ENCODE peak calls at places on chromosomes 3 and 15, in six cellular contexts. P is mammary epithelial cell, R is foreskin fibroblast, D is WTC11, L is psoas muscle, B is HL-60. X is an unnamed sample.

GRCh38 chr3:129312021-129312639 is 33.5 kb downstream of the HMCES start:
- DNase-seq in L (no peak), R (no peak), D (no peak), P (peak; percentile 57), B (no peak), X (no peak)

GRCh38 chr3:165532851-165533250 is 304.4 kb downstream of the BCHE start:
- DNase-seq in R (no peak), L (no peak), D (no peak), B (no peak), P (no peak), X (no peak)

GRCh38 chr15:89652666-89653065 is 2.6 kb downstream of the KIF7 start:
- DNase-seq in P (no peak), R (no peak), B (no peak), D (no peak), L (no peak), X (no peak)

GRCh38 chr3:24829011-24829581 is 334.4 kb upstream of the THRB start:
- DNase-seq in D (peak; percentile 53), L (peak; percentile 47), B (no peak), R (no peak), P (no peak), X (no peak)

GRCh38 chr3:98003306-98003969 is 31.2 kb upstream of the RIOX2 start:
- DNase-seq in R (no peak), P (no peak), D (no peak), B (peak; percentile 17), L (no peak), X (no peak)

GRCh38 chr15:89964555-89964954 is 36.6 kb upstream of the ZNF710 start:
- DNase-seq in B (peak; percentile 56), P (no peak), L (no peak), D (no peak), R (no peak), X (no peak)

GRCh38 chr3:187975571-187976360 is 178.2 kb upstream of the LPP start:
- DNase-seq in R (peak; percentile 34), L (peak; percentile 78), B (no peak), D (no peak), P (no peak), X (no peak)

GRCh38 chr15:39269821-39270220 is 311.1 kb upstream of the THBS1 start:
- DNase-seq in L (no peak), B (no peak), P (no peak), R (no peak), D (no peak), X (no peak)

GRCh38 chr3:88671594-88671993 is 435.8 kb upstream of the EPHA3 start:
- DNase-seq in B (no peak), P (no peak), R (no peak), L (no peak), D (no peak), X (no peak)

GRCh38 chr3:156304406-156304805 is 184.0 kb downstream of the KCNAB1 start:
- DNase-seq in D (no peak), L (no peak), R (peak; percentile 46), B (no peak), P (peak; percentile 8), X (peak; percentile 71)

GRCh38 chr15:61681676-61682075 is 378.6 kb downstream of the VPS13C start:
- DNase-seq in L (no peak), P (peak; percentile 16), B (no peak), R (no peak), D (no peak), X (no peak)

GRCh38 chr3:194536883-194537637 is 50.3 kb upstream of the ATP13A3 start:
- DNase-seq in L (peak; percentile 29), D (no peak), P (peak; percentile 44), R (no peak), B (no peak), X (peak; percentile 39)

GRCh38 chr3:14143826-14144225 is 19.0 kb downstream of the TMEM43 start:
- DNase-seq in R (peak; percentile 94), D (no peak), L (no peak), P (peak; percentile 68), B (peak; percentile 51), X (peak; percentile 98)

GRCh38 chr3:153209596-153209995 is 47.6 kb downstream of the RAP2B start:
- DNase-seq in D (peak; percentile 74), P (peak; percentile 75), R (peak; percentile 89), B (peak; percentile 89), L (peak; percentile 18), X (peak; percentile 81)

GRCh38 chr3:11636372-11636760 is 7.3 kb downstream of the VGLL4 start:
- DNase-seq in L (no peak), P (peak; percentile 19), B (no peak), R (no peak), D (no peak), X (no peak)

GRCh38 chr3:184783309-184783708 is 28.7 kb upstream of the VPS8 start:
- DNase-seq in L (no peak), R (no peak), P (no peak), B (no peak), D (no peak), X (no peak)

GRCh38 chr15:72698938-72699337 is 12.9 kb downstream of the BBS4 start:
- DNase-seq in L (no peak), B (no peak), D (no peak), R (no peak), P (no peak), X (no peak)

GRCh38 chr15:43918717-43919116 is 91.9 kb downstream of the WDR76 start:
- DNase-seq in D (no peak), P (no peak), L (no peak), B (no peak), R (no peak), X (no peak)

GRCh38 chr3:111277226-111277625 is 205.6 kb downstream of the NECTIN3 start:
- DNase-seq in L (no peak), R (peak; percentile 40), D (no peak), P (peak; percentile 20), B (no peak), X (peak; percentile 51)

GRCh38 chr3:79767953-79768282 is at the start of gene ROBO1:
- DNase-seq in D (peak; percentile 15), P (no peak), L (no peak), R (no peak), B (no peak), X (no peak)

GRCh38 chr15:52005748-52006701 is 13.0 kb upstream of the MAPK6 start:
- DNase-seq in L (no peak), B (no peak), P (peak; percentile 70), R (peak; percentile 53), D (no peak), X (peak; percentile 85)

GRCh38 chr3:117926819-117927218 is 1107.8 kb downstream of the IGSF11 start:
- DNase-seq in D (no peak), R (no peak), L (no peak), P (no peak), B (no peak), X (no peak)

GRCh38 chr3:3113042-3113709 is 3.0 kb upstream of the IL5RA start:
- DNase-seq in B (no peak), L (no peak), R (no peak), D (no peak), P (no peak), X (peak; percentile 35)

GRCh38 chr15:61921093-61921492 is 139.2 kb downstream of the VPS13C start:
- DNase-seq in P (peak; percentile 42), R (no peak), D (no peak), B (no peak), L (no peak), X (peak; percentile 65)

GRCh38 chr3:8416965-8417364 is 84.7 kb upstream of the LMCD1 start:
- DNase-seq in P (peak; percentile 31), B (peak; percentile 31), D (peak; percentile 18), R (no peak), L (peak; percentile 20), X (peak; percentile 41)

DNA sequence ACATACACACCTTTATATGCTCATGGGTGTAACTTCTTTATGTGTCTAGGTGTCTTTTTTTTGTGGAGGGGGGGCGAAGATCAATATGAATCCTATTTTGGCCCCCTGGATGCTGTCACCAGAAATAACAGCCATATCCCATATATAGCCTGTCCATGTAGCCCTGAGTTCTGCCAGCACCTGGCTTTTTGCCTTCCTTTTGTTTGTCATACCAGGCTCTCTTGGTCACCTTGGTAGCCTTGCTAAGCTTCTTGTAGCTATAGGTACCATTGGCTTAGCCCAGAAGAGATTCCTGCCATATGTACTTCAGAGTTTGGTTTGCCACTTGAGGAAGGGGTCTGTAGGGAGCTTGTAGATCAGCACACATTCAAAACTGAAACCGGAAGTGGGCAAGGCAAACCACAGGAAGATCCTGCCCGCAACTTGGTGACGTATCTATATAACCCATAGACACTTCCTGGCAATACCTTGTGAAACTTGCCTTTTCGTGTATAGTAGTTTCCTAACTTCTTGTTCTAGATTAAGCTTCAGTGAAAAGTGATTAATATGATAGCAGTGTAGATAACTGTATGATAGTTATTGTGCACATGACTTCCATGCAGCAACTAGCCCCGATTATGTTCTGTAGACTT is 11.9 kb downstream of the RASA2 start:
- DNase-seq in R (no peak), L (no peak), P (no peak), B (peak; percentile 96), D (no peak), X (peak; percentile 10)
- TF ChIP-seq CTCF in R (no peak), L (no peak), P (no peak), B (no peak), D (no peak), X (no peak)

GRCh38 chr3:193190387-193190786 is 50.6 kb upstream of the PLAAT1 start:
- DNase-seq in P (peak; percentile 21), L (no peak), R (no peak), D (peak; percentile 61), B (peak; percentile 18), X (peak; percentile 11)
- TF ChIP-seq CTCF in P (peak; percentile 73), L (peak; percentile 57), R (no peak), D (peak; percentile 49), B (no peak), X (no peak)

GRCh38 chr3:40116478-40117162 is 192.9 kb upstream of the EIF1B start:
- DNase-seq in P (peak; percentile 77), D (no peak), L (no peak), R (peak; percentile 75), B (no peak), X (peak; percentile 53)

GRCh38 chr3:40124918-40125317 is 184.6 kb upstream of the EIF1B start:
- DNase-seq in R (no peak), P (no peak), L (no peak), B (no peak), D (no peak), X (no peak)

GRCh38 chr3:40118031-40118610 is 191.4 kb upstream of the EIF1B start:
- DNase-seq in P (no peak), D (no peak), R (no peak), B (no peak), L (no peak), X (no peak)

GRCh38 chr3:40120816-40121215 is 188.7 kb upstream of the EIF1B start:
- DNase-seq in D (no peak), L (no peak), P (peak; percentile 68), B (no peak), R (peak; percentile 67), X (peak; percentile 59)

DNA sequence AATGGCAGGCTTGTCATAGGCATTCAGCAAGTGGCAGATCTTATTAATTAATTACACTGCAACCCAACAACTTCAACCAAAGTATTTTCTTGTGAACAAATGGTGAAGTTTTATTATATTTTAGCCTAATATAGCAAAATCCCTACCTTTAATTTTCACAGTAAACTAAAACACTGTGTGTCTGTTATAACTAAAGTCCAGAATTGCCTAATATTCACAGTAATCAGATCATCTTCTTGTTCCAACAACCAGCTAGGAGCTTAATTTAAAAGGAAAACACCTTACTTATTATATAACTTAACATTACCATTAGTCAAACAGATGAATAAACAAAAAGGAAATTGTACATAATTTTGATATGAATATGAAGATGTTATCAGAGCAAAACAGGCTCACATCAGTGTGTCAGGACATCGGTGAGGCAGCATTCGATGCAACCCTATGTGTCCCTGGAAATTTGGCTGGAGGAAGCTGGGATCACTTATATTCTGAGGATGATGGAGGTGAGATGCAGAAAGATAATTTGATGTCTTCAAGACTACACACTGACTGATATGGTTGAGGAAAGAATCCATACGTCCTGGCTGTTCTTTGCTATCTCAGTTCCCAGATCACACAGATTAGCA is 189.3 kb upstream of the EIF1B start:
- DNase-seq in B (no peak), R (no peak), P (no peak), D (no peak), L (no peak), X (no peak)
- TF ChIP-seq CTCF in B (no peak), R (no peak), P (no peak), D (no peak), L (no peak), X (no peak)

GRCh38 chr3:141737108-141737507 is 990 bp upstream of the RNF7 start:
- DNase-seq in R (no peak), L (no peak), B (peak; percentile 81), P (no peak), D (no peak), X (no peak)
- TF ChIP-seq CTCF in R (no peak), L (no peak), B (no peak), P (no peak), D (no peak), X (no peak)